ENCODE peak calls at places on chromosomes 12 and 14, in seven cellular contexts. H is neural progenitor cell, C is RWPE2, D is thoracic aorta, F is mucosa of descending colon, O is psoas muscle, G is cardiac muscle cell. W is an unnamed sample.
A peak's percentile ranks its signal among the peaks of the same experiment; 100 is the strongest.

GRCh38 chr12:93594766-93595165 is 22.3 kb downstream of the SOCS2 start:
- DNase-seq in O (no peak), G (no peak), H (no peak), F (no peak), D (no peak), C (no peak), W (no peak)

GRCh38 chr12:76422154-76422877 is 74.1 kb upstream of the BBS10 start:
- DNase-seq in F (no peak), O (no peak), H (no peak), G (no peak), C (no peak), D (no peak), W (no peak)

GRCh38 chr14:76201162-76201561 is 49.4 kb downstream of the GPATCH2L start:
- DNase-seq in D (no peak), F (no peak), H (no peak), C (no peak), O (no peak), G (no peak), W (no peak)

GRCh38 chr14:102272392-102272791 is 32.6 kb downstream of the MOK start:
- DNase-seq in O (no peak), H (no peak), D (no peak), G (no peak), C (no peak), F (no peak), W (no peak)

GRCh38 chr14:47278233-47278842 is 397.1 kb downstream of the MDGA2 start:
- DNase-seq in D (no peak), G (peak; percentile 77), C (no peak), O (no peak), F (no peak), H (peak; percentile 73), W (no peak)

GRCh38 chr14:100361626-100362025 is 38.5 kb downstream of the SLC25A47 start:
- DNase-seq in F (no peak), G (no peak), C (no peak), O (no peak), D (no peak), H (no peak), W (no peak)

GRCh38 chr14:64324461-64325255 is 30.5 kb upstream of the ESR2 start:
- DNase-seq in D (no peak), H (no peak), C (no peak), F (no peak), G (no peak), O (no peak), W (no peak)

GRCh38 chr12:106090586-106091411 is 48.0 kb downstream of the NUAK1 start:
- DNase-seq in O (peak; percentile 62), D (peak; percentile 37), C (no peak), G (no peak), H (no peak), F (no peak), W (no peak)

GRCh38 chr12:7638064-7638763 is 27.5 kb downstream of the APOBEC1 start:
- DNase-seq in G (peak; percentile 43), O (no peak), H (peak; percentile 77), C (no peak), D (no peak), F (no peak), W (no peak)

GRCh38 chr12:79360269-79360668 is 330.5 kb downstream of the PAWR start:
- DNase-seq in F (no peak), H (no peak), O (no peak), C (no peak), D (no peak), G (peak; percentile 50), W (no peak)

GRCh38 chr14:67457782-67458181 is 30.7 kb downstream of the TMEM229B start:
- DNase-seq in H (peak; percentile 84), G (peak; percentile 77), C (no peak), O (peak; percentile 81), D (no peak), F (no peak), W (no peak)

GRCh38 chr14:101120636-101121398 is 217.3 kb upstream of the RTL1 start:
- DNase-seq in C (no peak), H (no peak), G (no peak), F (peak; percentile 68), D (no peak), O (peak; percentile 73), W (peak; percentile 91)

GRCh38 chr12:67766370-67766769 is 117.8 kb downstream of the DYRK2 start:
- DNase-seq in H (no peak), G (no peak), C (peak; percentile 38), O (no peak), F (no peak), D (no peak), W (no peak)

GRCh38 chr12:40645361-40645760 is 46.9 kb upstream of the CNTN1 start:
- DNase-seq in H (no peak), C (no peak), D (no peak), G (no peak), F (no peak), O (no peak), W (no peak)

GRCh38 chr14:76011959-76012802 is 26.6 kb downstream of the IFT43 start:
- DNase-seq in D (peak; percentile 47), C (no peak), F (no peak), H (peak; percentile 3), G (peak; percentile 22), O (no peak), W (no peak)

GRCh38 chr12:47303207-47303606 is 223.4 kb upstream of the AMIGO2 start:
- DNase-seq in G (no peak), F (no peak), H (no peak), D (no peak), O (no peak), C (no peak), W (no peak)

GRCh38 chr12:82862876-82863649 is 176.4 kb downstream of the TMTC2 start:
- DNase-seq in O (no peak), H (no peak), C (no peak), G (no peak), F (no peak), D (no peak), W (no peak)

GRCh38 chr12:11228268-11228879 is 41.1 kb downstream of the PRB3 start:
- DNase-seq in H (peak; percentile 77), D (no peak), O (no peak), G (peak; percentile 76), C (no peak), F (no peak), W (no peak)

DNA sequence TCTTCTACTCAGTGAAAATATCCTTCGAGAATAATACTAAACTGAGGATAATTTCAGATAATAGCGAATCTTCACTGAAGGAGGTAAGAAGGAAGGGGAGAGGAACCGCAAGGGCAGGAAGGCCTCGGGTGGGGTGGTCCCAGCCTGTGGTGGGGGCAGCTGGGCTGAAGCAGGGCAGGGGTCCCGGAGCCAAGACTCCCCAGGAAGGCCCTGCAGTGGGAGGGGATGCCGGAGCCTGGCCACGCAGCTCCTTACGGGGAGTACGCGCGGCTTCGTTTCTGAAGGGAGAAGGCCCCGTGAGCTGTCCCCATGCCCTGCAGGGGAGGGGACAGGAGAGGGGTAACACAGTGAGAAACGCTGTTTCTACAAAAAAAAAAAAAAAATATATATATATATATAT is 21.2 kb downstream of the STX2 start:
- DNase-seq in D (no peak), C (no peak), O (no peak), F (no peak), H (no peak), G (no peak), W (no peak)
- H3K4me1 ChIP-seq in D (no peaks in the 10 kb centered on the region), C (no peaks in the 10 kb centered on the region), O (no peaks in the 10 kb centered on the region), F (peaks cover 4% of the 10 kb centered on the region), H (peaks cover 19% of the 10 kb centered on the region), G (peaks cover 23% of the 10 kb centered on the region), W (peaks cover 16% of the 10 kb centered on the region)

GRCh38 chr14:63045234-63045611 is at the start of gene KCNH5:
- DNase-seq in C (peak; percentile 67), D (no peak), O (peak; percentile 52), F (no peak), G (peak; percentile 90), H (peak; percentile 96), W (no peak)

GRCh38 chr14:63051301-63051700 is 6.0 kb upstream of the KCNH5 start:
- DNase-seq in H (no peak), C (no peak), O (no peak), F (no peak), G (no peak), D (no peak), W (no peak)

GRCh38 chr14:63050694-63051093 is 5.4 kb upstream of the KCNH5 start:
- DNase-seq in H (no peak), O (no peak), D (no peak), F (no peak), G (no peak), C (no peak), W (no peak)

GRCh38 chr14:63046339-63047268 is 1.3 kb upstream of the KCNH5 start:
- DNase-seq in O (no peak), F (no peak), D (no peak), H (peak; percentile 47), G (no peak), C (no peak), W (no peak)

DNA sequence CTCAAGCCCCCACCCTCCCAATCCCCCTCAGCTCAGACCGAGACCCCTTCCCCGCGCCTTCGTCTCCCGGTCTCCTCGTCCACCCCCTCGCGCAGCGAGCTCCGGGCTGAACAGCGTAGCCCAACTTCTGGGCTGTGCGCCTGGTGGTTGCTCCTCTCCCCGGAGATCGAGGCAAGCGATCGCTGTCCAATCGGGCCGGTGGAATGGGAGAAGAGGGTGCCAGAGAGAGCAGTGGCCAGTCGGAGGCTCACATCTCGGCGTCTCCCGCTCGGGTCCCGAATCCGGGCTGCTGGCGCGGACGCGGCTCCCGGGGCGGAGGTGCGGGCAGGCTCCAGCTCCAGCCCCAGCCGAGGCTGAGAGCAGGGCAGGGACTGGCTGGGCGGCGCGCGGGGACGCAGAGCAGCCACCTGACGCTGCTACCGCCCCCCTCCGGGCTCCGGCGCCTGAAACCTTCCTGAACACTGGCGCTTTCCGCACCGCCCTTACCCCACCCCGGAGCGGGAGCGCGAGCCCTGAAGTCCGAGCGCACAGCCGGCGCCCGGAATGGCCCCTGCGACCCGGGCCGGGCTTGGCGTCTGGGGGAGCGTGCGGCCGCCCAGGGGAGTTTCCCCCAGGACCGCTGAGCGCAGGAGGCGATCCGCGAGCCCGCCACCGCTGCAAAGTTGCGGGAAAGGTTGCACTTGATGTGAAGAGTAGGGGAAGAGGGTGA is 508 bp upstream of the KCNH5 start:
- DNase-seq in G (peak; percentile 68), F (peak; percentile 42), D (no peak), H (peak; percentile 96), C (peak; percentile 57), O (peak; percentile 43), W (no peak)
- H3K4me3 ChIP-seq in G (peak overlapping the region; percentile 27), F (no peak overlapping the region), D (peak overlapping the region; percentile 62), H (peak overlapping the region; percentile 64), C (peak overlapping the region; percentile 27), O (peak overlapping the region; percentile 45), W (peak overlapping the region; percentile 55)

GRCh38 chr12:114693532-114693931 is 9.6 kb upstream of the TBX3 start:
- DNase-seq in G (no peak), F (no peak), C (no peak), D (no peak), O (no peak), H (no peak), W (no peak)
- H3K4me1 ChIP-seq in G (no peaks in the 10 kb centered on the region), F (no peaks in the 10 kb centered on the region), C (peaks cover 31% of the 10 kb centered on the region), D (no peaks in the 10 kb centered on the region), O (no peaks in the 10 kb centered on the region), H (peaks cover 6% of the 10 kb centered on the region), W (peaks cover 20% of the 10 kb centered on the region)

DNA sequence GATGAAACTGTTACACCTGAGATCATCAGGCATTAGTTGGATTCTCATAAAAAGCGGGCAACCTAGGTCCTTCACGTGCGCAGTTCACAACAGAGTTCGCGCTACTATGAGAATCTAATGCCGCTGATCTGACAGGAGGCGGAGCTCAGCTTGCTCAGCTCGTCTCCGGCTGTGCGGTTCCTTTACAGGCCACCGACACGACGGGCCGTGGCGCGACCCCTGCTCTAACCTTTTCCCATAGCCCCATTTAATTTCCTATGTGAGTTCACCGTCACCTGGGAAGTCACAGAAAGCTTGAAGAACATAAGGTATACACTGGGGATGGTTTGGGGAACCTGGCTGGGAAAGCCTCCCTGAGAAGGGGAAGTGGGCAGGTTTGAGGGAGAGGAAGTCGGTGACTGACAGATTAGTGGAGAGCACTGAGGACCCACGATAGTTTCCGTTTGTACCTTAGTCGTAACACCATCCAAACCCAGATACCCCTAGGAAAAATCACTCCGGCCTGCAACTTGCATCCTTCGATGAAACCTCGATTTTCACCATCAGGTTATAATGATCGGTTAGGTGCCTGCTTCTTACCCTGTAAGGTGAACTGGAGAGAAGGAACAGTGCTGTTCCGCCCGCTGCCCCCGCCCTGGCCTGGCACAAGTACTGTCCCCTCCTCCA is 2.8 kb upstream of the AAAS start:
- DNase-seq in O (peak; percentile 52), F (no peak), H (peak; percentile 64), C (no peak), D (no peak), G (peak; percentile 44), W (no peak)
- H3K4me3 ChIP-seq in O (peak overlapping the region; percentile 88), F (no peak overlapping the region), H (peak overlapping the region; percentile 64), C (peak overlapping the region; percentile 68), D (peak overlapping the region; percentile 94), G (no peak overlapping the region), W (peak overlapping the region; percentile 74)

W was measured in esophagus muscularis mucosa.